ENCODE peak calls at places on chromosomes 2 and 18, in ten cellular contexts. H is psoas muscle; C is T-helper 9 cell; Y is epithelial cell of esophagus; A is brain microvascular endothelial cell; I is T-helper 22 cell; E is WTC11; D is Daoy; Z is CD4-positive, alpha-beta T cell; V is activated naive CD4-positive, alpha-beta T cell treated with anti-CD3 and anti-CD28 coated beads for 36 hours. B is an unnamed sample.

GRCh38 chr2:53234548-53234903 is 533.1 kb upstream of the CHAC2 start:
- DNase-seq in H (no peak), C (no peak), Y (peak; percentile 25), A (no peak), I (no peak), E (peak; percentile 30), D (no peak), Z (no peak), V (no peak), B (no peak)

GRCh38 chr2:145221032-145221431 is 701.1 kb upstream of the ZEB2 start:
- DNase-seq in H (no peak), C (no peak), Y (no peak), A (no peak), I (no peak), E (no peak), D (no peak), Z (no peak), V (no peak), B (no peak)

GRCh38 chr18:48951448-48952286 is 902 bp upstream of the SMAD7 start:
- DNase-seq in H (peak; percentile 94), C (peak; percentile 75), Y (peak; percentile 90), A (peak; percentile 79), I (peak; percentile 75), E (peak; percentile 76), D (peak; percentile 91), Z (peak; percentile 81), V (peak; percentile 70), B (peak; percentile 71)

GRCh38 chr2:73063472-73063871 is 8.0 kb downstream of the SFXN5 start:
- DNase-seq in H (no peak), C (no peak), Y (no peak), A (no peak), I (no peak), E (no peak), D (no peak), Z (no peak), V (no peak), B (no peak)

GRCh38 chr18:79517322-79517721 is 121.6 kb downstream of the NFATC1 start:
- DNase-seq in H (no peak), C (peak; percentile 31), Y (no peak), A (no peak), I (no peak), E (no peak), D (no peak), Z (no peak), V (peak; percentile 80), B (no peak)

GRCh38 chr2:10982931-10983701 is 71.4 kb downstream of the KCNF1 start:
- DNase-seq in H (no peak), C (no peak), Y (no peak), A (no peak), I (no peak), E (no peak), D (no peak), Z (no peak), V (no peak), B (no peak)

GRCh38 chr2:36485521-36485920 is 112.4 kb downstream of the FEZ2 start:
- DNase-seq in H (no peak), C (no peak), Y (peak; percentile 27), A (peak; percentile 87), I (no peak), E (no peak), D (peak; percentile 33), Z (no peak), V (no peak), B (no peak)

GRCh38 chr2:88735133-88735532 is 43.7 kb downstream of the RPIA start:
- DNase-seq in H (no peak), C (no peak), Y (no peak), A (no peak), I (no peak), E (no peak), D (no peak), Z (no peak), V (no peak), B (no peak)

GRCh38 chr2:132937629-132938028 is 267.6 kb upstream of the LYPD1 start:
- DNase-seq in H (no peak), C (no peak), Y (no peak), A (peak; percentile 24), I (no peak), E (no peak), D (peak; percentile 16), Z (no peak), V (no peak), B (no peak)

GRCh38 chr18:74531043-74531442 is 3.3 kb upstream of the CNDP1 start:
- DNase-seq in H (no peak), C (no peak), Y (no peak), A (no peak), I (no peak), E (no peak), D (no peak), Z (no peak), V (no peak), B (no peak)

GRCh38 chr18:62522510-62523254 is at the start of gene ZCCHC2:
- DNase-seq in H (peak; percentile 99), C (peak; percentile 97), Y (peak; percentile 99), A (peak; percentile 95), I (peak; percentile 93), E (peak; percentile 98), D (peak; percentile 96), Z (peak; percentile 95), V (peak; percentile 98), B (peak; percentile 98)

GRCh38 chr2:62302763-62303435 is 107.0 kb downstream of the B3GNT2 start:
- DNase-seq in H (no peak), C (no peak), Y (no peak), A (no peak), I (no peak), E (no peak), D (no peak), Z (no peak), V (no peak), B (no peak)

GRCh38 chr2:20957745-20958144 is 86.1 kb downstream of the APOB start:
- DNase-seq in H (no peak), C (no peak), Y (no peak), A (no peak), I (no peak), E (no peak), D (no peak), Z (no peak), V (no peak), B (no peak)

GRCh38 chr2:112885503-112885897 is 25.5 kb upstream of the IL37 start:
- DNase-seq in H (no peak), C (no peak), Y (no peak), A (no peak), I (no peak), E (no peak), D (no peak), Z (no peak), V (no peak), B (no peak)

GRCh38 chr18:8685141-8685913 is 20.0 kb upstream of the MTCL1 start:
- DNase-seq in H (no peak), C (no peak), Y (peak; percentile 89), A (peak; percentile 44), I (no peak), E (no peak), D (peak; percentile 71), Z (no peak), V (no peak), B (no peak)

B was measured in activated T-cell treated with anti-CD3 and anti-CD28 coated beads for 1 hour.